ENCODE peak calls at places on chromosomes 7 and 10, in four cellular contexts. One of them, this sample, is unnamed.

GRCh38 chr10:90959826-90960225 is 38.9 kb upstream of the ANKRD1 start:
- DNase-seq in heart right ventricle: no peak
- DNase-seq in pancreas: no peak
- DNase-seq in tibial artery: no peak
- DNase-seq in this sample: no peak

GRCh38 chr10:77746313-77746712 is 108.7 kb upstream of the KCNMA1 start:
- DNase-seq in heart right ventricle: no peak
- DNase-seq in pancreas: no peak
- DNase-seq in tibial artery: no peak
- DNase-seq in this sample: no peak

GRCh38 chr7:121269798-121270197 is 59.0 kb upstream of the WNT16 start:
- DNase-seq in heart right ventricle: no peak
- DNase-seq in pancreas: no peak
- DNase-seq in tibial artery: no peak
- DNase-seq in this sample: no peak

GRCh38 chr10:78511324-78512204 is 477.9 kb downstream of the RPS24 start:
- DNase-seq in heart right ventricle: no peak
- DNase-seq in pancreas: no peak
- DNase-seq in tibial artery: no peak
- DNase-seq in this sample: no peak

GRCh38 chr10:114404171-114405010 is at the start of gene AFAP1L2:
- DNase-seq in heart right ventricle: peak; percentile 58
- DNase-seq in pancreas: peak; percentile 85
- DNase-seq in tibial artery: no peak
- DNase-seq in this sample: no peak

GRCh38 chr7:116786791-116787443 is 75.5 kb upstream of the CAPZA2 start:
- DNase-seq in heart right ventricle: no peak
- DNase-seq in pancreas: no peak
- DNase-seq in tibial artery: no peak
- DNase-seq in this sample: no peak

GRCh38 chr7:8015095-8015745 is 46.6 kb downstream of the GLCCI1 start:
- DNase-seq in heart right ventricle: no peak
- DNase-seq in pancreas: no peak
- DNase-seq in tibial artery: no peak
- DNase-seq in this sample: no peak

GRCh38 chr10:76342996-76343395 is 911.6 kb downstream of the LRMDA start:
- DNase-seq in heart right ventricle: no peak
- DNase-seq in pancreas: no peak
- DNase-seq in tibial artery: no peak
- DNase-seq in this sample: no peak

GRCh38 chr7:129466796-129467195 is 32.6 kb downstream of the STRIP2 start:
- DNase-seq in heart right ventricle: no peak
- DNase-seq in pancreas: no peak
- DNase-seq in tibial artery: no peak
- DNase-seq in this sample: no peak

GRCh38 chr7:3480197-3480596 is 179.1 kb downstream of the SDK1 start:
- DNase-seq in heart right ventricle: no peak
- DNase-seq in pancreas: no peak
- DNase-seq in tibial artery: no peak
- DNase-seq in this sample: no peak
- H3K27ac ChIP-seq in heart right ventricle: no peak overlapping the region
- H3K27ac ChIP-seq in pancreas: no peak overlapping the region
- H3K27ac ChIP-seq in tibial artery: no peak overlapping the region
- H3K27ac ChIP-seq in this sample: no peak overlapping the region

GRCh38 chr10:96596422-96597407 is 9.9 kb upstream of the TM9SF3 start:
- DNase-seq in heart right ventricle: no peak
- DNase-seq in pancreas: no peak
- DNase-seq in tibial artery: no peak
- DNase-seq in this sample: no peak
- H3K27ac ChIP-seq in heart right ventricle: no peak overlapping the region
- H3K27ac ChIP-seq in pancreas: no peak overlapping the region
- H3K27ac ChIP-seq in tibial artery: no peak overlapping the region
- H3K27ac ChIP-seq in this sample: no peak overlapping the region

DNA sequence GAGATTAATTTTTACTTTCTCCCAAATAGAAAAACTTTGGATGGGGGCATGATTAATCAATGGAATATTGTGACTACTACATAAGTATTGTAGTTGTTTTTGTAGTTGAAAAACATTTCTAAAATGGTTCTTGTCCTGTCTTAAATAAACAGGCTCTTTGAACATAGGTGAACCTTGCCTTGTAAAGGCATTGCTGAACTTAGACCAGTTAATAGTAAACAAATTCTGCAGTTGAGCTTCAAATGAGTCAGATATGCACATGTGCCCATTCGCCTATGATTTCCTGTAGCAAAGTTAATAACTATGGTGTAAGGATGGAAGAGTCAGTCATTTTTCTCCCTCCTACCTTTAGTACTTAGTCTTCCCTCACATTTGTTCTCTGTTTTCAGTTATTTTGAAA is 22.6 kb downstream of the CUTC start:
- DNase-seq in heart right ventricle: no peak
- DNase-seq in pancreas: no peak
- DNase-seq in tibial artery: no peak
- DNase-seq in this sample: no peak
- H3K27ac ChIP-seq in heart right ventricle: no peak overlapping the region
- H3K27ac ChIP-seq in pancreas: no peak overlapping the region
- H3K27ac ChIP-seq in tibial artery: no peak overlapping the region
- H3K27ac ChIP-seq in this sample: no peak overlapping the region

DNA sequence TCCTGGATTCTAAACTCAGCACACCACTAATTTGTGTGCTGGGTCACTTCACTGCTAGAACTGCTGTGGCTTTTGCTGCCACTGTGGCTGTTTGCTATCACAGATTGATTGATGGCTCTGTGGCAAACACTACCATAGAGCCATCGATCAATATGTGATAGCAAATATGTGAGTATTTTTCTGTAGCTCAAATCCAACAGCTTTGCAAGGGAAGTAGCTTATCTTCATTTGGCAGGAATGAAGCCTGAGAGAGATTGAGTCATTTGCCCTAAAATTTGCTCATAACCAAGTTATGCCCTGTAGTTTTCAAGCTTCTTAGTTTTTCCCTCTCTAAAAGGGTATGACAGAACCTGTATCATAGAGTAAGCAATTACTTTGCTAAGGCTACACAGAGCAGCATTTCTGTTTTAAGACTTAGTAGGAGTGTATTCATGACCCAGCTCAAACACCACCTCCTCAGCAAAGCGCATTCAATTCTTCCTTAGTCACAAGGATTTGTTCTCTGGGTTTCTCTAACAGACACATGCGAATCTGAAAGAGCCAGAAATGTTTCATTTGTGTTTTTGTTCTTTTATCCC is 43.1 kb downstream of the MINPP1 start:
- DNase-seq in heart right ventricle: no peak
- DNase-seq in pancreas: no peak
- DNase-seq in tibial artery: no peak
- DNase-seq in this sample: no peak
- H3K27ac ChIP-seq in heart right ventricle: peak overlapping the region; percentile 17
- H3K27ac ChIP-seq in pancreas: no peak overlapping the region
- H3K27ac ChIP-seq in tibial artery: peak overlapping the region; percentile 37
- H3K27ac ChIP-seq in this sample: no peak overlapping the region

DNA sequence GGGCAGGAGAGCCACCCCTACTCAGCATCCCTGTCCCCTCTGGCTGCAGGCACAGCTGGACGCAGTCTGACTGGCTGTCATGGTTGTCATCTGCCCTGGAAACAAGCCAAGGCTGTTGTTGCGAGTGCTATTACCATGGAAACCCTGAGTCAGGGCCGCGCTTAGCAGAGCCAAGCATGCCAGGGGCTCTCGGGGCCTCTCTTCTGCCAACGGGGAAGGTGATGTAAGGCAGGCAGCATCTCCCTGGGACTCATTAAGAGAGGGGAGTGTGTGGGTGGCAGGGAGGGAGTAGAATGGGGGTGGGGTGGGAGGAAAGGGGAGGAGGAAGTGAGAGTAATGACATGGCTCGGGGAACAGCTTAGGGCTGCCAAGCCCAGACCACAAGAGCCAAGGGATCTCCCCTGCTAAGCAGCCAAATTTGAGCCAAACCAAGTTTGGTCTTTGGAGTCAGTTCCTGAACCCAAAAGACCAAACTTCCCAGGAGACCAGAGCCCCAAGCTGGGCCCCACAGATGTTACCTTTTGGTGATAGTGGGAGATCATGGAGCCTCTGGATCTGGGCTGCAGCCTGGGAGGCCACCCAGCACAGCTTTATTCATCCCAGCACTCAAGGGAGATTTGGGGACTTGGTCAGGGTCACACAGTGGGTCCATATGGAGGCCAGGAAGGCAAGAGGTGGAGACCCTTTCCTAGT is 67.6 kb downstream of the TMEM130 start:
- DNase-seq in heart right ventricle: peak; percentile 11
- DNase-seq in pancreas: no peak
- DNase-seq in tibial artery: peak; percentile 55
- DNase-seq in this sample: peak; percentile 99
- H3K27ac ChIP-seq in heart right ventricle: no peak overlapping the region
- H3K27ac ChIP-seq in pancreas: no peak overlapping the region
- H3K27ac ChIP-seq in tibial artery: no peak overlapping the region
- H3K27ac ChIP-seq in this sample: no peak overlapping the region

DNA sequence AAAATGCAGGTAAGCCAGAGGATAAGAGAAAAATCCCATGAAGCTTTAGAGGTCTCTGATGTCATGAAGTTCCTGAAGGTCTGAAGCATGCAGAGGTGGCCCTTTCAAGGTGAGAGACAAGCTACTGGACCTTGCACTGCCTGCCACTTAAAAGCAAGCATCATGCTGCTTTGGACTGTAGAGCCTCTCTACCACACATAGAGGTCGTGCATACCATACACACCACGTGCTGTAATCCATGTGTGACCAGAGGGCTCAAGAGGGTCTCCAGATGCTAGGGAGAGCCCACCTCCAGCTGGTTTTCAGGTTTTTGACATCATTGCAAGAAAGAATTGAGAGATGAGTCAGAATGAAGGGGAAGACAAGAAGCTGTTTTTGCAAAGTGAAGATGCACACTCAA is 436.4 kb downstream of the TCERG1L start:
- DNase-seq in heart right ventricle: no peak
- DNase-seq in pancreas: no peak
- DNase-seq in tibial artery: no peak
- DNase-seq in this sample: no peak
- H3K27ac ChIP-seq in heart right ventricle: no peak overlapping the region
- H3K27ac ChIP-seq in pancreas: no peak overlapping the region
- H3K27ac ChIP-seq in tibial artery: no peak overlapping the region
- H3K27ac ChIP-seq in this sample: no peak overlapping the region